ENCODE peak calls at places on chromosomes 4 and X, in eight cellular contexts. N is uterus, D is ovary, K is prostate gland, T is A549, W is IMR-90, E is HCT116, Q is adrenal gland. O is an unnamed sample.
A peak's percentile ranks its signal among the peaks of the same experiment; 100 is the strongest.

GRCh38 chr4:8365951-8366350 is 74.6 kb downstream of the ACOX3 start:
- DNase-seq in N (no peak), W (no peak), Q (no peak), E (no peak), T (no peak), K (no peak), D (no peak), O (no peak)

GRCh38 chr4:62940229-62940628 is 1469.0 kb downstream of the TECRL start:
- DNase-seq in W (no peak), E (no peak), T (peak; percentile 16), D (no peak), Q (no peak), K (no peak), N (no peak), O (no peak)

GRCh38 chrX:149374751-149375150 is 130.4 kb downstream of the IDS start:
- DNase-seq in D (no peak), Q (no peak), W (no peak), T (no peak), N (no peak), E (no peak), K (no peak), O (no peak)

GRCh38 chrX:43949669-43950068 is 23.5 kb downstream of the NDP start:
- DNase-seq in E (peak; percentile 28), W (no peak), T (peak; percentile 48), Q (peak; percentile 61), K (no peak), N (no peak), D (peak; percentile 28), O (no peak)

GRCh38 chrX:25442501-25442900 is 426.7 kb upstream of the ARX start:
- DNase-seq in T (no peak), E (no peak), N (no peak), K (no peak), Q (no peak), D (no peak), W (no peak), O (no peak)

GRCh38 chr4:10023806-10024205 is 2.5 kb upstream of the SLC2A9 start:
- DNase-seq in N (no peak), Q (no peak), T (no peak), E (no peak), D (no peak), W (peak; percentile 51), K (no peak), O (no peak)

GRCh38 chr4:26871611-26872010 is 11.0 kb downstream of the STIM2 start:
- DNase-seq in D (no peak), Q (no peak), T (no peak), N (no peak), E (no peak), W (peak; percentile 31), K (no peak), O (no peak)

GRCh38 chr4:73520821-73521220 is 39.3 kb downstream of the AFM start:
- DNase-seq in D (no peak), T (peak; percentile 24), E (no peak), N (no peak), W (peak; percentile 60), Q (no peak), K (no peak), O (no peak)

GRCh38 chr4:24067781-24068193 is 177.9 kb upstream of the PPARGC1A start:
- DNase-seq in W (peak; percentile 84), Q (no peak), N (no peak), E (no peak), D (no peak), K (no peak), T (peak; percentile 2), O (peak; percentile 33)

GRCh38 chrX:103779156-103779555 is 2.5 kb downstream of the PLP1 start:
- DNase-seq in T (no peak), D (no peak), W (no peak), N (no peak), K (no peak), Q (peak; percentile 68), E (no peak), O (no peak)

GRCh38 chrX:47500541-47500940 is 17.5 kb upstream of the ZNF41 start:
- DNase-seq in D (no peak), W (no peak), E (no peak), Q (no peak), T (no peak), N (no peak), K (no peak), O (no peak)

GRCh38 chrX:102720237-102721168 is at the start of gene GPRASP3:
- DNase-seq in Q (peak; percentile 90), T (peak; percentile 88), E (no peak), W (peak; percentile 75), N (peak; percentile 78), D (peak; percentile 57), K (peak; percentile 76), O (peak; percentile 68)
- TF ChIP-seq POLR2A in Q (no peak), T (peak; percentile 41), E (no peak), W (no peak), N (no peak), D (no peak), K (peak; percentile 31), O (no peak)

GRCh38 chr4:122218762-122219161 is 66.6 kb downstream of the BLTP1 start:
- DNase-seq in W (peak; percentile 7), K (no peak), D (no peak), N (no peak), T (peak; percentile 1), E (no peak), Q (no peak), O (no peak)

DNA sequence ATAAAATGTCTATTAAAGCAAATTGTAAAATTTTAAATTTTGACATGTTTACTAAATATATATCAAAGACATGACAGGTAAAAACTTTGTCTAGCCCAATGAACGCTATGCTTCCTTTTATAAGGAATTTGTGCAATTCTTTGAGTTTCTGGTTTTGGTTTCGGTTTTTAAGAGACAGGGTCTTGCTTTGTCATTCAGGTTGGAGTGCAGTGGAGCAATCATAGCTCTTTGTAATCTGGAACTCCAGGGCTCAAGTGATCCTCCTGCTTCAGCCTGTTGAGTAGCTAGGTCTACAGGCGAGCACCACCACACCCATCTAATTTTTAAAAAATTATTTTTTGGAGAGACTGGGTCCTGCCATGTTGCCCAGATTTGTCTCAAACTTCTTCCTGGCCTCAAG is 60.7 kb downstream of the BLTP1 start:
- DNase-seq in T (no peak), N (no peak), D (no peak), Q (no peak), E (no peak), K (no peak), W (no peak), O (no peak)
- TF ChIP-seq CTCF in T (no peak), N (no peak), D (no peak), Q (no peak), E (no peak), K (no peak), W (no peak), O (no peak)

DNA sequence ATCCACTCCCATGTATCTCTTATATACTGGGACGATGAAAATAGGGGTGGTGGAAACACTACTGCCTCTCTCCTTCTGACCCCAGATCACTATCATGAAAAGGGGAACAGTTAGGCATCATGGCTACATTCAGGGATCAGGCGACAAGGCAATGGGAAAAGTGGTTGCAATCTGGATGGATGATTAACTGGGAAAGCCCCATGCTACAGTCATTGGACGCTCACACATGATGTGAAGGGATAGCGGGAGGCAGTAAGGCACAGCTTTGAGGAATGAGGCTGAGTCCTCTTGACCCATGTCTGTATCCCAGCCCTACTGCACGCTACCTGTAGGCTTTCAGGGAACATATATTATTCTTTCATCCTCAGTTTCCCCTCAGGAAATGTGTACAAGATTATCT is 10.2 kb downstream of the GASK1B start:
- DNase-seq in K (no peak), Q (no peak), T (peak; percentile 21), W (peak; percentile 20), E (no peak), D (no peak), N (no peak), O (no peak)
- H3K4me1 ChIP-seq in K (no peaks in the 10 kb centered on the region), Q (peaks cover 67% of the 10 kb centered on the region), T (peaks cover 28% of the 10 kb centered on the region), W (peaks cover 5% of the 10 kb centered on the region), E (peaks cover 38% of the 10 kb centered on the region), D (peaks cover 19% of the 10 kb centered on the region), N (no peaks in the 10 kb centered on the region), O (peaks cover 5% of the 10 kb centered on the region)

GRCh38 chr4:146186556-146186955 is 11.0 kb downstream of the LSM6 start:
- DNase-seq in W (no peak), K (no peak), E (no peak), Q (no peak), D (no peak), T (no peak), N (no peak), O (no peak)

GRCh38 chr4:146179784-146180405 is 4.4 kb downstream of the LSM6 start:
- DNase-seq in T (no peak), W (no peak), E (no peak), K (no peak), D (no peak), Q (no peak), N (no peak), O (no peak)

GRCh38 chr4:146183209-146183608 is 7.7 kb downstream of the LSM6 start:
- DNase-seq in W (no peak), N (no peak), T (no peak), K (no peak), E (no peak), D (no peak), Q (no peak), O (no peak)

DNA sequence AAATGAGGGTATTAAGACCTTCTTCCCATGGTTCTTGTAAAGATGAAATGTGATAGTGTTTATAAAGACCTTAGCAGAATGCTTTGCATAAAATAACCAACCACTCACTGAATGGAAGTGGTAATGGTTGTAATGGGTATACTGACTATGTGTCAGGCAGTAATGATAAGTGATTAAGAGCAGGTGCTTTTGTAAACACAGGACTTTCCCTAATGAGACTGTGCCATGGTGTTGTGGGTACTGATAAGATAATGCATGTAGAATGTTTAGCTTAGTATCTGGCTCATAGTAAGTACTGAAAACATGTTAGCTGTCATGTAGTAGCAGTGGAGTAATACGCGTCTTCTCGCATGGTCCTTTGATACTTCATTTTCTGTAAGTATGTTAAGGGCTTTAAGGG is 6.9 kb downstream of the LSM6 start:
- DNase-seq in E (no peak), N (no peak), D (no peak), T (no peak), W (no peak), Q (no peak), K (no peak), O (no peak)
- TF ChIP-seq POLR2A in E (no peak), N (no peak), D (no peak), T (no peak), W (no peak), Q (no peak), K (no peak), O (no peak)

GRCh38 chrX:138754861-138755260 is 43.3 kb upstream of the FGF13 start:
- DNase-seq in Q (no peak), E (no peak), D (no peak), K (no peak), N (no peak), W (no peak), T (no peak), O (no peak)

GRCh38 chrX:138759217-138759943 is 47.9 kb upstream of the FGF13 start:
- DNase-seq in N (no peak), Q (no peak), K (no peak), W (no peak), D (no peak), E (no peak), T (no peak), O (no peak)

GRCh38 chrX:138761380-138761779 is 49.9 kb upstream of the FGF13 start:
- DNase-seq in W (no peak), E (no peak), N (no peak), Q (no peak), D (no peak), K (no peak), T (no peak), O (no peak)

DNA sequence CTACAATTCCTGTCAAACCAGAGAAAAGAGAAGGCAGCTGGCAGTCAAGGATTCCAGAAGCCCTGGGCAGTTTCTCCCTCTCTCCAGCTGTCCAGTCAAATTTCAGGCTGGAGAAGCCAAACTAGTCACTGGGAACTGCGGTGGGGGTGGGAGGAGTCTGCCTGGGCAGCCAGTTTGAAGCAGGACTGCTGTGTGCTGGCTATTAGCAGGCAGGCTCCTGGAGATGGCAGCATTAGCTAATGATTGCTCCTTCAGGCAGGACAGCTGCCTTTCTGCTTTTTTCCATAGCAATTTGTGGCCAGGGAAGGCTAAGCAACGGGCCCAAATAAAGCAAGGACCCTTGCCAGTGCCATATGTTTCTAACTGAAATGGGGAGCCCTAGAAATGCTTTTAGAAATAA is 44.7 kb upstream of the FGF13 start:
- DNase-seq in N (no peak), K (no peak), T (peak; percentile 11), D (peak; percentile 21), Q (peak; percentile 53), E (no peak), W (no peak), O (peak; percentile 18)
- TF ChIP-seq CTCF in N (no peak), K (peak; percentile 23), T (no peak), D (no peak), Q (peak; percentile 9), E (no peak), W (no peak), O (no peak)

O was measured in breast epithelium.